ENCODE peak calls at places on chromosomes 7 and 10, in five cellular contexts. One of them, this sample, is unnamed.

GRCh38 chr7:74665296-74665938 is 7.9 kb downstream of the GTF2I start:
- DNase-seq in A673: no peak
- DNase-seq in AG20443: no peak
- DNase-seq in effector CD4-positive, alpha-beta T cell: no peak
- DNase-seq in cortex of kidney: no peak
- DNase-seq in this sample: no peak

GRCh38 chr10:93907049-93907448 is 13.3 kb downstream of the SLC35G1 start:
- DNase-seq in A673: no peak
- DNase-seq in cortex of kidney: no peak
- DNase-seq in effector CD4-positive, alpha-beta T cell: no peak
- DNase-seq in AG20443: no peak
- DNase-seq in this sample: no peak

GRCh38 chr10:50394832-50395231 is 143.5 kb upstream of the ASAH2 start:
- DNase-seq in A673: peak
- DNase-seq in effector CD4-positive, alpha-beta T cell: no peak
- DNase-seq in AG20443: no peak
- DNase-seq in cortex of kidney: no peak
- DNase-seq in this sample: no peak

GRCh38 chr10:29658984-29659769 is 24.4 kb upstream of the SVIL start:
- DNase-seq in cortex of kidney: no peak
- DNase-seq in AG20443: peak
- DNase-seq in A673: peak
- DNase-seq in effector CD4-positive, alpha-beta T cell: peak
- DNase-seq in this sample: peak

GRCh38 chr10:35640474-35640873 is 1.6 kb downstream of the FZD8 start:
- DNase-seq in A673: peak
- DNase-seq in effector CD4-positive, alpha-beta T cell: no peak
- DNase-seq in cortex of kidney: no peak
- DNase-seq in AG20443: peak
- DNase-seq in this sample: peak

GRCh38 chr7:107995184-107996071 is 7.5 kb downstream of the LAMB1 start:
- DNase-seq in cortex of kidney: no peak
- DNase-seq in A673: peak
- DNase-seq in effector CD4-positive, alpha-beta T cell: no peak
- DNase-seq in AG20443: peak
- DNase-seq in this sample: peak

GRCh38 chr10:680146-680545 is 9.3 kb downstream of the DIP2C start:
- DNase-seq in effector CD4-positive, alpha-beta T cell: no peak
- DNase-seq in cortex of kidney: no peak
- DNase-seq in AG20443: no peak
- DNase-seq in A673: no peak
- DNase-seq in this sample: no peak

GRCh38 chr7:41760293-41760692 is 57.4 kb upstream of the INHBA start:
- DNase-seq in cortex of kidney: no peak
- DNase-seq in effector CD4-positive, alpha-beta T cell: no peak
- DNase-seq in A673: peak
- DNase-seq in AG20443: no peak
- DNase-seq in this sample: no peak

GRCh38 chr10:131737543-131738395 is 163.0 kb upstream of the PPP2R2D start:
- DNase-seq in A673: no peak
- DNase-seq in effector CD4-positive, alpha-beta T cell: no peak
- DNase-seq in AG20443: no peak
- DNase-seq in cortex of kidney: no peak
- DNase-seq in this sample: no peak

GRCh38 chr7:70463332-70463938 is 668.5 kb upstream of the GALNT17 start:
- DNase-seq in A673: no peak
- DNase-seq in AG20443: no peak
- DNase-seq in cortex of kidney: no peak
- DNase-seq in effector CD4-positive, alpha-beta T cell: no peak
- DNase-seq in this sample: no peak

GRCh38 chr10:132542086-132542775 is 4.6 kb downstream of the INPP5A start:
- DNase-seq in effector CD4-positive, alpha-beta T cell: no peak
- DNase-seq in A673: no peak
- DNase-seq in AG20443: no peak
- DNase-seq in cortex of kidney: no peak
- DNase-seq in this sample: no peak

GRCh38 chr7:12581897-12582296 is 11.4 kb downstream of the SCIN start:
- DNase-seq in A673: no peak
- DNase-seq in effector CD4-positive, alpha-beta T cell: no peak
- DNase-seq in cortex of kidney: no peak
- DNase-seq in AG20443: peak
- DNase-seq in this sample: no peak

GRCh38 chr7:13988765-13989137 is 715 bp downstream of the ETV1 start:
- DNase-seq in A673: peak
- DNase-seq in cortex of kidney: no peak
- DNase-seq in AG20443: no peak
- DNase-seq in effector CD4-positive, alpha-beta T cell: no peak
- DNase-seq in this sample: no peak

GRCh38 chr7:29935111-29935510 is 54.5 kb downstream of the SCRN1 start:
- DNase-seq in A673: no peak
- DNase-seq in effector CD4-positive, alpha-beta T cell: no peak
- DNase-seq in cortex of kidney: no peak
- DNase-seq in AG20443: no peak
- DNase-seq in this sample: no peak

GRCh38 chr7:20598479-20599419 is 16.7 kb upstream of the ABCB5 start:
- DNase-seq in effector CD4-positive, alpha-beta T cell: no peak
- DNase-seq in A673: peak
- DNase-seq in cortex of kidney: no peak
- DNase-seq in AG20443: peak
- DNase-seq in this sample: peak

GRCh38 chr7:105388373-105389089 is at the start of gene SRPK2:
- DNase-seq in cortex of kidney: peak
- DNase-seq in effector CD4-positive, alpha-beta T cell: peak
- DNase-seq in A673: peak
- DNase-seq in AG20443: peak
- DNase-seq in this sample: peak

This sample was measured in AG08396.